ENCODE peak calls at places on chromosomes 11 and 22, in ten cellular contexts. P, R, D, F, Y, W, J, V, H and Z are unnamed samples. For H3K4me1, the result is how much of the 10 kb centered on the place peaks cover.

GRCh38 chr11:44958165-44958564 is 7.5 kb upstream of the TP53I11 start:
- DNase-seq in W (no peak), F (no peak), Y (no peak), P (no peak), J (no peak), D (no peak), V (peak), R (no peak), H (no peak), Z (no peak)

GRCh38 chr11:11456896-11457295 is 103.8 kb upstream of the CSNK2A3 start:
- DNase-seq in R (no peak), H (peak), J (no peak), D (no peak), Y (no peak), P (no peak), W (no peak), F (no peak), V (no peak), Z (no peak)

GRCh38 chr11:15843309-15843857 is 513.0 kb downstream of the SOX6 start:
- DNase-seq in F (no peak), W (no peak), Y (no peak), J (no peak), D (no peak), R (no peak), P (peak), H (no peak), V (no peak), Z (no peak)

GRCh38 chr11:94897330-94897768 is 76.0 kb downstream of the CWC15 start:
- DNase-seq in R (peak), F (no peak), P (peak), D (no peak), W (no peak), J (no peak), V (peak), H (peak), Y (no peak), Z (no peak)

GRCh38 chr22:37609240-37610152 is 862 bp downstream of the GGA1 start:
- DNase-seq in H (peak), Y (no peak), R (peak), V (no peak), J (no peak), P (peak), F (no peak), W (no peak), D (no peak), Z (no peak)

GRCh38 chr22:43945632-43946390 is 9.4 kb upstream of the SAMM50 start:
- DNase-seq in Y (peak), J (peak), D (peak), R (peak), W (peak), H (peak), F (peak), P (peak), V (peak), Z (no peak)

GRCh38 chr11:95884364-95884763 is 39.5 kb downstream of the MTMR2 start:
- DNase-seq in F (no peak), D (no peak), W (no peak), R (no peak), V (no peak), P (peak), Y (no peak), H (no peak), J (no peak), Z (no peak)

GRCh38 chr11:116078101-116078561 is 573.9 kb upstream of the CADM1 start:
- DNase-seq in D (no peak), F (no peak), H (no peak), R (no peak), W (no peak), J (no peak), P (peak), Y (no peak), V (no peak), Z (no peak)

GRCh38 chr22:42895087-42895486 is 38.0 kb upstream of the ARFGAP3 start:
- DNase-seq in R (no peak), V (no peak), J (no peak), D (no peak), P (no peak), W (peak), Y (no peak), H (peak), F (no peak), Z (no peak)

GRCh38 chr11:79957702-79958101 is 516.9 kb upstream of the TENM4 start:
- DNase-seq in D (no peak), Y (no peak), W (no peak), H (no peak), P (no peak), F (no peak), J (no peak), V (no peak), R (no peak), Z (no peak)

GRCh38 chr22:21624120-21624879 is 5.5 kb downstream of the YDJC start:
- DNase-seq in P (no peak), W (peak), J (no peak), Y (no peak), R (no peak), V (peak), F (no peak), H (no peak), D (peak), Z (no peak)

GRCh38 chr11:129815596-129816461 is at the start of gene TMEM45B:
- DNase-seq in J (peak), D (no peak), V (peak), W (no peak), R (no peak), P (no peak), Y (peak), F (no peak), H (peak), Z (no peak)

GRCh38 chr22:39081557-39081956 is 4.5 kb downstream of the APOBEC3G start:
- DNase-seq in V (no peak), R (no peak), J (no peak), F (no peak), H (no peak), D (no peak), Y (no peak), W (no peak), P (no peak), Z (no peak)

GRCh38 chr11:27421819-27422494 is 50.6 kb downstream of the LGR4 start:
- DNase-seq in W (no peak), V (no peak), F (no peak), H (no peak), P (no peak), R (no peak), D (no peak), Y (no peak), J (no peak), Z (no peak)

GRCh38 chr11:46353706-46354105 is 6.4 kb downstream of the DGKZ start:
- DNase-seq in J (no peak), Y (peak), D (no peak), H (no peak), F (no peak), V (no peak), W (no peak), R (no peak), P (peak), Z (no peak)
- H3K27ac ChIP-seq in J (no peak), Y (peak), D (no peak), H (no peak), F (no peak), V (no peak), W (no peak), R (peak), P (no peak), Z (peak)

GRCh38 chr22:17260950-17261349 is 41.7 kb upstream of the ADA2 start:
- DNase-seq in W (no peak), J (no peak), Y (no peak), P (no peak), F (no peak), V (no peak), H (no peak), D (no peak), R (no peak), Z (no peak)
- H3K4me1 ChIP-seq in W (under half), J (under half), Y (under half), P (under half), F (under half), V (under half), H (under half), D (under half), R (under half), Z (under half)

DNA sequence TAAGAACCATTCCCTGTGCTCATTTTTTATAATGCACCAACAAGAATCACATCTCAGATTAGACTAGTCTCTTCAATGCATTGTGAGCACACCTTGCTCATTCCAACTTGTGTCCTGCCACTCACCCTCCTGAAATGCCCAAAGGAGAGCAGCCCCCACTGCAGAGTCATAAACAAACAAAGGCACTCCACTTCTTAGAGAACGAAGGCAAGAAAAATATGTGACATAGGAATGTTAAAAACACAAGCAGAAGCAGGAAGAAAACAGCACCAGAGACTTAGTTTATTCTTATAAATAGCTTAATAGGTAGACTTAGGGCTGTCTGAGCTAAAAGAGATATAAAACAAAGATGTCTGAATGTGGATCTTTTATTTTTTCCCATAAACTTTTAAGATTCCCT is 57.2 kb downstream of the GUCY1A2 start:
- DNase-seq in W (no peak), D (no peak), P (peak), V (no peak), H (peak), F (peak), Y (no peak), R (no peak), J (no peak), Z (no peak)
- H3K27ac ChIP-seq in W (no peak), D (no peak), P (peak), V (no peak), H (peak), F (peak), Y (no peak), R (no peak), J (peak), Z (no peak)

GRCh38 chr22:49072996-49073645 is 754.6 kb downstream of the BRD1 start:
- DNase-seq in J (peak), H (no peak), W (no peak), F (no peak), D (no peak), Y (no peak), V (no peak), P (no peak), R (no peak), Z (no peak)
- H3K4me1 ChIP-seq in J (under half), H (under half), W (under half), F (under half), D (under half), Y (under half), V (under half), P (under half), R (under half), Z (under half)

GRCh38 chr22:46050451-46050845 is 73.5 kb upstream of the WNT7B start:
- DNase-seq in P (no peak), R (no peak), V (no peak), J (no peak), D (no peak), F (no peak), H (no peak), Y (no peak), W (no peak), Z (no peak)
- H3K27ac ChIP-seq in P (no peak), R (peak), V (no peak), J (peak), D (peak), F (no peak), H (peak), Y (peak), W (no peak), Z (peak)

GRCh38 chr11:59849129-59849528 is 3.8 kb upstream of the CBLIF start:
- DNase-seq in H (no peak), F (no peak), P (no peak), Y (no peak), V (peak), D (no peak), J (no peak), W (no peak), R (no peak), Z (no peak)
- H3K4me1 ChIP-seq in H (under half), F (under half), P (under half), Y (under half), V (under half), D (under half), J (under half), W (under half), R (under half), Z (under half)

GRCh38 chr11:67483498-67483798 is 622 bp downstream of the AIP start:
- DNase-seq in F (no peak), J (no peak), H (no peak), V (no peak), Y (no peak), D (no peak), W (no peak), P (no peak), R (no peak), Z (no peak)
- H3K27ac ChIP-seq in F (no peak), J (peak), H (peak), V (peak), Y (peak), D (peak), W (peak), P (peak), R (peak), Z (peak)

GRCh38 chr11:114134870-114135269 is 75.4 kb downstream of the ZBTB16 start:
- DNase-seq in P (peak), R (no peak), Y (no peak), F (no peak), H (no peak), D (no peak), W (no peak), J (no peak), V (no peak), Z (no peak)

GRCh38 chr11:114132427-114132826 is 72.9 kb downstream of the ZBTB16 start:
- DNase-seq in H (no peak), D (no peak), P (no peak), Y (no peak), W (no peak), V (no peak), J (no peak), R (no peak), F (no peak), Z (no peak)

GRCh38 chr11:114131366-114131963 is 72.0 kb downstream of the ZBTB16 start:
- DNase-seq in V (no peak), F (no peak), P (no peak), W (no peak), H (no peak), J (no peak), R (no peak), D (no peak), Y (no peak), Z (no peak)

GRCh38 chr11:114133548-114134329 is 74.2 kb downstream of the ZBTB16 start:
- DNase-seq in Y (no peak), V (no peak), D (no peak), J (no peak), F (no peak), W (no peak), P (no peak), H (no peak), R (no peak), Z (no peak)

GRCh38 chr11:114132944-114133394 is 73.5 kb downstream of the ZBTB16 start:
- DNase-seq in F (no peak), R (no peak), H (no peak), P (peak), Y (peak), V (peak), W (no peak), D (no peak), J (no peak), Z (no peak)
- H3K4me1 ChIP-seq in F (under half), R (half or more), H (half or more), P (under half), Y (half or more), V (under half), W (under half), D (half or more), J (half or more), Z (half or more)